ENCODE peak calls at places on chromosome 11, in four cellular contexts. H is fibroblast of the aortic adventitia, W is hepatocyte, J is HFF-Myc. K is an unnamed sample.

GRCh38 chr11:67640021-67640757 is 626 bp upstream of the TBX10 start:
- DNase-seq in W (peak), J (no peak), H (peak), K (peak)

GRCh38 chr11:11218287-11218986 is 134.6 kb downstream of the CSNK2A3 start:
- DNase-seq in J (no peak), H (no peak), W (peak), K (no peak)

GRCh38 chr11:68077617-68078592 is 39.1 kb downstream of the TCIRG1 start:
- DNase-seq in H (no peak), W (no peak), J (no peak), K (no peak)

GRCh38 chr11:9990221-9990973 is 303.6 kb downstream of the SBF2 start:
- DNase-seq in J (no peak), H (peak), W (no peak), K (peak)

GRCh38 chr11:115784796-115785521 is 280.7 kb upstream of the CADM1 start:
- DNase-seq in J (no peak), W (no peak), H (no peak), K (no peak)

GRCh38 chr11:130162733-130163132 is 3.2 kb downstream of the ST14 start:
- DNase-seq in J (no peak), H (no peak), W (peak), K (peak)

GRCh38 chr11:72814139-72814830 is at the start of gene ATG16L2:
- DNase-seq in W (peak), H (peak), J (no peak), K (peak)

GRCh38 chr11:131136476-131136875 is 220.2 kb upstream of the SNX19 start:
- DNase-seq in J (no peak), H (no peak), W (no peak), K (no peak)

GRCh38 chr11:76885390-76886097 is 24.8 kb downstream of the ACER3 start:
- DNase-seq in H (peak), W (no peak), J (no peak), K (no peak)

GRCh38 chr11:100869328-100869727 is 182.2 kb downstream of the ARHGAP42 start:
- DNase-seq in H (no peak), W (no peak), J (no peak), K (no peak)

GRCh38 chr11:126211236-126212088 is at the start of the genes FAM118B and RPUSD4:
- DNase-seq in J (peak), W (peak), H (peak), K (peak)

GRCh38 chr11:99117603-99118002 is 96.9 kb downstream of the CNTN5 start:
- DNase-seq in W (no peak), H (no peak), J (no peak), K (no peak)

GRCh38 chr11:118792642-118793124 is 1.7 kb upstream of the DDX6 start:
- DNase-seq in W (peak), H (peak), J (peak), K (peak)

GRCh38 chr11:118790357-118791014 is 478 bp downstream of the DDX6 start:
- DNase-seq in W (peak), H (peak), J (no peak), K (peak)

GRCh38 chr11:118789501-118790356 is 1.2 kb downstream of the DDX6 start:
- DNase-seq in J (no peak), W (peak), H (peak), K (peak)

GRCh38 chr11:118791961-118792578 is 1.1 kb upstream of the DDX6 start:
- DNase-seq in J (no peak), W (peak), H (no peak), K (no peak)

GRCh38 chr11:118791015-118791960 is at the start of gene DDX6:
- DNase-seq in J (no peak), W (peak), H (peak), K (peak)
- TF ChIP-seq CTCF in J (peak), W (peak), H (peak), K (peak)

GRCh38 chr11:22331771-22332170 is 6.4 kb upstream of the SLC17A6 start:
- DNase-seq in J (no peak), W (no peak), H (no peak), K (no peak)
- TF ChIP-seq CTCF in J (no peak), W (peak), H (peak), K (no peak)

DNA sequence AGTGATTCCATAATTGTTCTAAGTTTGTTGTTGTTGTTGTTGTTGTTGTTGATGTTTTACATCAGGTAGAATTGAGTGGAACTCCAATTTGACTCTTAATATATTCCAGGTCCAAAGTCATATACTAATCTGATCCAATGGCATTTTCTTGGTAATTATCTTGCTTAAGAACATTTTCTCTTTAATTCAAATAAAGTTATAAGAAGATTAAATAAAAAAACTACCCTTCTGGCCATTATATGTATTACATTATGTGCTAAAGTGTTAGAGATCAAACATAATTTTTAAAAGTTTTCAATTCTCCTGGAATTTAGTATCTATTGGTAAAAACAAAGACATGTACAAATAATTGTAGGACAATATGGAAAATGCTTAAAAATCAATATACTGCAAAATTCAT is 775.4 kb downstream of the LUZP2 start:
- DNase-seq in W (no peak), H (no peak), J (no peak), K (no peak)
- TF ChIP-seq CTCF in W (no peak), H (no peak), J (no peak), K (no peak)

DNA sequence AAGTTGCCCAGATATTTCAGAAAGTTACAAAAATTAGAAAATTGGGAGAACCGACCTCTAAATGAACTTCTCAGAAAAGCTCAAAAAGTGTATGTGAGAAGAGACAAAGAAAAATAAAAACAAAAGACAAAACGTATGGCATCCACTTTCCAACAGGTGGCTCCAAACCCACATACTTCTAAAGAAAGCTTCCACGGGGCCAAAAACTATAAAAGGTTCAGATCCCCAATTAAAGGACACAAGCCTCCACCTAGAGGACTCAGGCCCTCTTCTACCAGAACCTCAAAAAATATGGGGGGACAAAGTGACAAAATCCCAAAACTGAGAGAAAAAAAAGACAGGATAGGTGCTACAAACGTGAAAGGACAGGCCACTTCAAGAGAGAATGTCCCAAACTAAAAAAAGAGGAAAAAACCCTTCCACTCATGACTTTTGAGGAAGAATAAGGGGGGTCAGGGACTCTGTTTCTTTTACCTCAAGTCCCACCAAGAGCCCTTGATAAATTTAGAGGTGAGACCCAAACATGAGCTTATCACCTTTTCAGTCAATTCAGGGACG is 8.8 kb downstream of the SCGB2A1 start:
- DNase-seq in W (peak), J (no peak), H (peak), K (peak)
- TF ChIP-seq CTCF in W (peak), J (peak), H (peak), K (peak)

GRCh38 chr11:23206736-23207336 is 346.6 kb upstream of the CCDC179 start:
- DNase-seq in W (no peak), H (no peak), J (no peak), K (peak)

GRCh38 chr11:23205156-23205871 is 345.0 kb upstream of the CCDC179 start:
- DNase-seq in H (peak), W (no peak), J (no peak), K (peak)

GRCh38 chr11:23201936-23202522 is 341.8 kb upstream of the CCDC179 start:
- DNase-seq in H (no peak), W (no peak), J (no peak), K (no peak)
- TF ChIP-seq CTCF in H (no peak), W (no peak), J (no peak), K (no peak)

DNA sequence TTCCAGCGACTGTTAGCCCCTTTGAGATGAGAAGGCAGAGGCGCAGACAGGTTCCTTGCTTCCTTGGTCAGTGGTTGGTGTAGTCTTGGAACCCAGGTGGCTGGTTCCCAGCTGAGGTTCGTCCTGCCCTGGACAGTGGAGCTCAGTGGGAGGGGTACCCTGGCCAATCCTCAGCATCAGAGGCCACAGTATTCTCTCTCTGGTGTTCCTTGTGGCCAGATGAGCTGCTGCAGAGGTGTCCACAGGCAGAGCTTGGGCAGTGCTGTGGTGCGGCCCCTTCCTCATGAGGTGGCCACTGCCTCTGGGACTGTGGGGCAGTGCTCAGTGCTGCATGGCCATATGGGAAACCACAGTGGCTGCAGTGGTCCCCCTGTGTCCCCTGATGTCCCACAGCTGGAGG is 61.8 kb downstream of the CTTN start:
- DNase-seq in W (no peak), H (no peak), J (no peak), K (no peak)
- TF ChIP-seq CTCF in W (no peak), H (no peak), J (no peak), K (no peak)

GRCh38 chr11:116826751-116827431 is 2.8 kb upstream of the APOC3 start:
- DNase-seq in W (peak), J (no peak), H (no peak), K (peak)

GRCh38 chr11:116823031-116823843 is at the start of gene APOA4:
- DNase-seq in W (no peak), H (no peak), J (no peak), K (peak)

GRCh38 chr11:116827461-116827860 is 2.2 kb upstream of the APOC3 start:
- DNase-seq in J (no peak), W (no peak), H (no peak), K (no peak)

GRCh38 chr11:116825854-116826750 is 3.0 kb upstream of the APOA4 start:
- DNase-seq in W (no peak), H (no peak), J (no peak), K (no peak)

GRCh38 chr11:116825434-116825833 is 2.3 kb upstream of the APOA4 start:
- DNase-seq in H (no peak), W (no peak), J (no peak), K (no peak)
- TF ChIP-seq CTCF in H (no peak), W (no peak), J (no peak), K (no peak)

GRCh38 chr11:2302280-2302843 is 549 bp downstream of the TSPAN32 start:
- DNase-seq in H (no peak), W (peak), J (no peak), K (no peak)
- TF ChIP-seq CTCF in H (no peak), W (no peak), J (no peak), K (no peak)

GRCh38 chr11:22472306-22472705 is 134.1 kb downstream of the SLC17A6 start:
- DNase-seq in W (no peak), J (no peak), H (no peak), K (no peak)
- TF ChIP-seq CTCF in W (no peak), J (peak), H (no peak), K (peak)

DNA sequence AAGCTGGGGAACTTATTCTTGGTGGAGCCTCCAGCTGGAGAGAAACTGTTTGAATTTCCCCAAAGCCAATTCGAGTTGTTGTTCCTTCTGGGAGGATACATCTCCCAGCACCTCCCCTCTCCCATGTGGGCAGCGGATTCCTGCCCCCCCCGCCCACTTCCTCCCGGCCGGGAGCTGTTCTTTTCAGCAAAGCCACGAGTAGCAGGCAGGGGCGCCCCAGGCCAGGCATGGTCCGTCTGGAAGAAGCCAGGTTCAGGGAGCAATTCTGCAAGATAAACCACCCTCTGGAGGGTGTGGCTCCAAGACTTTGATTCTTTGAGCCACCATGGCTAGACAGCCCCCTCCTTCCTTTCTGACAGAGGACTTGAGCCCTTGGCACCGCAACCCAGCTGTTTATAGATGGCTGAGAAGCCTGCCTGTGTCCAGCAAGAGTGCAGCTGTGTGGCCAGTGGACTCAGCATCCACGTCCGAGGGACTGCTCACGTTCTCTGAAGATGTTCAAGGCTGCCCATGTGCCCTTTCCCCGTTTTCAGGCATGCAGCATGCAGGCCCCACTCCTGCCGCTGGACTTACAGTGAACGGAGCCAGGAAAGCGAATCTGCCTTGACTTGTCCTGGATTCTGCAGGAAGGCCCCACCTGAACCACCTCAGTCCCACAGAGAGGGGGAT is 170.3 kb downstream of the CTTN start:
- DNase-seq in W (peak), H (peak), J (no peak), K (peak)
- TF ChIP-seq CTCF in W (peak), H (peak), J (no peak), K (peak)